ENCODE peak calls at places on chromosome 9, in five cellular contexts. N, G, U, M and C are unnamed samples.

GRCh38 chr9:93898026-93898425 is 57.1 kb downstream of the BARX1 start:
- DNase-seq in G (peak), M (no peak), N (no peak), U (no peak), C (no peak)

GRCh38 chr9:90914196-90914595 is 112.6 kb downstream of the SYK start:
- DNase-seq in U (no peak), M (no peak), N (no peak), G (no peak), C (no peak)

GRCh38 chr9:38053697-38054461 is 15.1 kb downstream of the SHB start:
- DNase-seq in M (no peak), G (no peak), U (no peak), N (no peak), C (no peak)

GRCh38 chr9:69172895-69173294 is 1.2 kb upstream of the TJP2 start:
- DNase-seq in G (no peak), M (no peak), U (no peak), N (no peak), C (no peak)

GRCh38 chr9:129889936-129890717 is 54.9 kb downstream of the USP20 start:
- DNase-seq in N (no peak), G (no peak), M (peak), U (peak), C (no peak)

GRCh38 chr9:115882911-115883310 is 270.7 kb upstream of the PAPPA start:
- DNase-seq in N (no peak), M (no peak), U (no peak), G (no peak), C (no peak)

GRCh38 chr9:75903785-75904360 is 13.4 kb downstream of the PCSK5 start:
- DNase-seq in N (peak), G (no peak), U (no peak), M (no peak), C (peak)

GRCh38 chr9:129010267-129010975 is 17.7 kb downstream of the SH3GLB2 start:
- DNase-seq in M (no peak), N (no peak), G (no peak), U (no peak), C (no peak)

GRCh38 chr9:3863114-3863528 is 337.3 kb upstream of the RFX3 start:
- DNase-seq in U (no peak), G (no peak), M (no peak), N (peak), C (peak)

GRCh38 chr9:38038307-38039089 is 30.5 kb downstream of the SHB start:
- DNase-seq in U (no peak), G (peak), M (no peak), N (no peak), C (no peak)

GRCh38 chr9:131667576-131667975 is 72.3 kb downstream of the RAPGEF1 start:
- DNase-seq in M (no peak), U (no peak), N (no peak), G (no peak), C (no peak)

GRCh38 chr9:21789541-21790037 is 12.8 kb upstream of the MTAP start:
- DNase-seq in M (peak), N (peak), G (no peak), U (peak), C (peak)

GRCh38 chr9:133704711-133705181 is 33.4 kb downstream of the SARDH start:
- DNase-seq in G (no peak), U (no peak), M (no peak), N (no peak), C (no peak)

GRCh38 chr9:123234853-123235252 is 33.5 kb downstream of the STRBP start:
- DNase-seq in G (no peak), U (peak), M (no peak), N (no peak), C (no peak)

DNA sequence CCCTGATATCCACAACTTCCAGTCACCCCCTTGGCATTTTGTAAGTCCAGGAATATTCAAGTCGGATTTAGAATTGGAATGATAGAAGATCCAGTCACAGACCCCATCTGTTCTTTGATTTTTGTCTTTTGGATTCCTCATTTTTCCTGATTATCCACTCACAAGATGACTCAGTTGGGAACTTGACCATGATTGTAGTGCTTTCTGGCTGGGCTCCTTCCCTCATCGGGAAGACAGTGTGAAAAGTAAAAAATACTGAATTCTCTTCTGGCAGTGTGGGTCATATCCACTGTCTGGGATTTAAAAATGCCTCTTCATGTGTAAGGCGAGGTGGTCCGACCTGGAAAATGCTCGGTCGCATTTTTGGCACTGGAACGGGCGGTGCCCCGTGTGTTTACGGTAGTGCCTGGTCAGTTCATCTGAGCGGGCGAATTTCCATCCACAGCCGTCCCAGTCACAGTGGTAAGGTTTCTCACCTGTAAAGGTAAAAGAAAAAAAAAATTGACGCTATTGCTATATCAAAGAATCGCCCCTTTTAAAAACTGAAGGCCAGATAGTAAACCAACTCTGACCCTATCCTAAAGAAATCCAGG is 4.0 kb downstream of the KLF4 start:
- DNase-seq in M (no peak), U (no peak), G (no peak), N (no peak), C (no peak)
- H3K27ac ChIP-seq in M (peak), U (no peak), G (no peak), N (no peak), C (no peak)

GRCh38 chr9:137076636-137077009 is 694 bp upstream of the UAP1L1 start:
- DNase-seq in N (no peak), U (no peak), G (no peak), M (no peak), C (no peak)
- H3K4me3 ChIP-seq in N (peak), U (peak), G (no peak), M (peak), C (peak)

GRCh38 chr9:70177121-70177520 is 81.7 kb upstream of the SMC5 start:
- DNase-seq in M (no peak), G (no peak), N (no peak), U (no peak), C (no peak)
- H3K27ac ChIP-seq in M (peak), G (no peak), N (no peak), U (no peak), C (no peak)

DNA sequence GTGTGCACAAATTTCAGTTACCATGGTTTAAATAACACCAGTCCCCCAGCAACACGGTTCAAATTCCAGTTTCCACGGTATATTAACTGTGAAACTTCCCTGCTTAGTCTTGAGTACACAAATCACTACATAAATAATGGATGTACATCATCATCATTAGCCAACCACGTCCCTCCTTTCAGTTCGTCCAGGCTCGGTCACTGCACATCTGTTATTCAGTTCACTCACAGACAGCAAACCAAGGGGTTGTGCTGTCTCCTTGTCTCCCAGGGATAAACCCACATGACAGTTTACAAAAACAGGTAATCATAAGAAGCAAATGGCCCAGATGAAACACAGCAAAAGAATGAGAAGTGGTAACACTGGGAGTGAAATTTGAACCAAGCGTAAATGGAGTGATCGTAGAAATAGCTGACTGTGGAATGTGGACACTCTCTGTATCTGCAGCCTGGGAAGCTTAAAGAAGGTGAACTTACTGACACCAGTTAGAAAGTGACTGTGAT is 61.0 kb upstream of the RAD23B start:
- DNase-seq in N (no peak), U (no peak), M (no peak), G (no peak), C (peak)
- H3K4me3 ChIP-seq in N (peak), U (no peak), M (no peak), G (no peak), C (peak)

DNA sequence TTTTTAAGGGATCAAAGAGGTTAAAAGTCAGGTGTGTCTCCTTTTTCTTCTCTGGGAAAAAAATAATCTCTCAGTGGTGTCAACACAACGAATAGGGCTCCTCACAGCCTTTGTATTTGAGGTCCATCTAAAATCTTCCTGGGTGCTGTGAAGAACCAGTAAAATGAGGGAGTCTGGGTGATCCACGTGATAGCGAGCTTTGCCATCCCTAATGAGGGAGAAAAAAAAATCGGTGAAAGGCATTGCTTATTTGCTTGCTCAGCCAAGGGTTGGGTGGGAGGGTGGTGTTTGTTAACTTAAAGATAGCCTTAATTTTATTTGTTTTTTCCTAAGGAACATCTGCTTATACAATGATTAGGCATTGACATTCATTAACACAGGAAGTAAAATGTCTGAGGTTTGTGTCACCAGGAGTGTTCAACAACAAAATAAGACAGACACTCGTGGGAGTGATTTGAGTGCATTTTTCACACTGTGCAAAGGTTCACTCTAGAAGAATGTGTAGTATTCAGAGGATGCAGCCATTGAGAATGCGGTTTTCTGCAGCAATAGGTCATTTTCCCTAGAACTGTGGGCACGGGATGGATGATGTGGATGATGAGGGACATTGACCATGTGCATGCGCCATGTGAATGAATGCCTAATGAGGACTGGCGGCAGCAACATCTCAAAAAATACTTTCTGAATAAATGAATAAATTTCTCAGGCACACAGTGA is 369.5 kb downstream of the NTRK2 start:
- DNase-seq in U (no peak), M (no peak), N (no peak), G (no peak), C (no peak)
- H3K27ac ChIP-seq in U (no peak), M (no peak), N (no peak), G (no peak), C (no peak)

DNA sequence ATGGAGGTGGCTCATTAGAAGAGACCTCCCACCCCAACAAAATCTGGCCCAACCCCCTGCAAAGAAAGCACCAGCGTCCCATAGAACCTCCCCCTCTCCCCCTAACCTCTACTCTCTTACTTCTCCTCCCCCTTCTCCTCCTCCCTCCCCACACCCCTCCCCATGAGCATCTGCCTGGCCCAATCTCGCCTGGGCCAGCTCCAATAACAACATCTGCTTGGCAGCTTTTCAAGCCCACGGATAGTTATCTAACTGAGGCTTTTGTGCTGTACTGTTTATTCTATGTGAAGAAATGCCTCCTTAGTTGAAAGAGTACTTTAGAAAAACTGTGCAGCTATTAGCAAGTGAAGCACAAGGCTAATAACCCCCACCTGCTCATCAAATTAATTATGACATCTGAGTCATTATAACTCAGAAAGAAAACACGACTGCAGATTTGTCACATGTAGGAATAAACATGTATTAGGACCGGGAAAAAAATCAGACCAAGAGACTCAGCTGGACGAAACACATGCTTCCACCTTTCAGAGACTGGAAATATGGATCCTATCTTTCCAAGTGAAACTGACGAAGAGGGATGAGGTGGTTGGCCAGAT is 42.8 kb downstream of the NFIB start:
- DNase-seq in G (no peak), N (no peak), U (no peak), M (peak), C (peak)
- H3K4me3 ChIP-seq in G (no peak), N (no peak), U (no peak), M (no peak), C (no peak)

GRCh38 chr9:124297553-124297905 is 39.8 kb downstream of the NEK6 start:
- DNase-seq in U (no peak), N (peak), M (peak), G (no peak), C (peak)
- H3K27ac ChIP-seq in U (no peak), N (peak), M (peak), G (no peak), C (peak)

GRCh38 chr9:121744002-121744686 is 92.7 kb downstream of the DAB2IP start:
- DNase-seq in N (no peak), G (peak), M (peak), U (no peak), C (no peak)
- H3K4me3 ChIP-seq in N (peak), G (no peak), M (peak), U (no peak), C (peak)

DNA sequence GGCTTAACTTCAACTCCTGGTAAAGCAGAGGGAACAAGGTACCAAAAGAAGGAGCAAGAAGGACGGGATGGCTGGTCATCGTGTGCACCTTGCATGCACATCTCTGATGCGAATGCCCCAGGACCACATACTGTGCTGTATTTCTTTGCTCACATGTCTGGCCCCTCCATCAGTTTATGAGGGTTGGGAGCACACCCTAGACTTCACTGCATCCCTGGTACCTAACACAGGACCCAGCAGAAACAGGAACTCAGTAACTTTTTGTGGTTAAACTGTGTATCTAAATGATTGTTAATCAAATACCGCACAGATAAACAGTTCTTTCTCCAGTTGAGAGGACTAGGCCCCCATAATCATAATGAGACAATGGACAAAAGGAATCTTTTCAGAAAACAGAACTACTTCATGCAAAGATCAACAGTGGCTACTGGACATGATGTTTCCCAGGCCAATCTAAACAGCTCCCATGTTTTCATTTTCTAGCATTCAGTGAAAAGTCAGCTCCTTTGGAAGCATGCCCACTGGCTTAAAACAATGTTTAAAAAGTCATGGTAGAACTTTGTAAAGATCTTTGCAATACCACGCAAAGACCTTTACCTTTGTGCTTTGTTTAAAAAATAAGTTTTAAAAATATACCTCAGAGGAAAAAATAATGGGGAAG is 55.5 kb upstream of the IFNK start:
- DNase-seq in G (no peak), U (no peak), N (no peak), M (no peak), C (peak)
- H3K27ac ChIP-seq in G (no peak), U (no peak), N (no peak), M (no peak), C (no peak)